ENCODE peak calls at places on chromosomes 2 and 18, in four cellular contexts. One of them, this sample, is unnamed.

GRCh38 chr18:58733866-58734265 is 62.6 kb downstream of the MALT1 start:
- DNase-seq in astrocyte of the spinal cord: no peak
- DNase-seq in tibial nerve: no peak
- DNase-seq in gastrocnemius medialis: no peak
- DNase-seq in this sample: no peak

GRCh38 chr2:235027558-235028214 is 75.9 kb downstream of the SH3BP4 start:
- DNase-seq in tibial nerve: no peak
- DNase-seq in gastrocnemius medialis: no peak
- DNase-seq in astrocyte of the spinal cord: peak
- DNase-seq in this sample: no peak

GRCh38 chr2:131039535-131039907 is 53.7 kb downstream of the FAM168B start:
- DNase-seq in gastrocnemius medialis: no peak
- DNase-seq in tibial nerve: no peak
- DNase-seq in astrocyte of the spinal cord: no peak
- DNase-seq in this sample: no peak

GRCh38 chr2:71389379-71390072 is 57.9 kb downstream of the ZNF638 start:
- DNase-seq in gastrocnemius medialis: no peak
- DNase-seq in tibial nerve: no peak
- DNase-seq in astrocyte of the spinal cord: no peak
- DNase-seq in this sample: no peak

GRCh38 chr2:233422050-233422639 is 67.9 kb downstream of the DGKD start:
- DNase-seq in astrocyte of the spinal cord: no peak
- DNase-seq in tibial nerve: no peak
- DNase-seq in gastrocnemius medialis: peak
- DNase-seq in this sample: no peak

GRCh38 chr2:168912466-168913170 is 11.5 kb downstream of the G6PC2 start:
- DNase-seq in gastrocnemius medialis: peak
- DNase-seq in astrocyte of the spinal cord: peak
- DNase-seq in tibial nerve: no peak
- DNase-seq in this sample: no peak

GRCh38 chr2:181305151-181306123 is 151.7 kb upstream of the ITGA4 start:
- DNase-seq in tibial nerve: no peak
- DNase-seq in astrocyte of the spinal cord: no peak
- DNase-seq in gastrocnemius medialis: no peak
- DNase-seq in this sample: no peak

GRCh38 chr2:99865818-99866676 is 276.3 kb downstream of the AFF3 start:
- DNase-seq in gastrocnemius medialis: no peak
- DNase-seq in astrocyte of the spinal cord: peak
- DNase-seq in tibial nerve: no peak
- DNase-seq in this sample: no peak

GRCh38 chr2:108128226-108128786 is 111.5 kb upstream of the SULT1C3 start:
- DNase-seq in gastrocnemius medialis: no peak
- DNase-seq in tibial nerve: no peak
- DNase-seq in astrocyte of the spinal cord: no peak
- DNase-seq in this sample: no peak

GRCh38 chr2:150358468-150358807 is 129.0 kb downstream of the RND3 start:
- DNase-seq in tibial nerve: no peak
- DNase-seq in gastrocnemius medialis: no peak
- DNase-seq in astrocyte of the spinal cord: no peak
- DNase-seq in this sample: no peak

GRCh38 chr2:182642328-182642727 is 73.7 kb upstream of the DNAJC10 start:
- DNase-seq in astrocyte of the spinal cord: peak
- DNase-seq in gastrocnemius medialis: no peak
- DNase-seq in tibial nerve: peak
- DNase-seq in this sample: no peak

GRCh38 chr18:76955529-76956170 is 133.3 kb downstream of the ZNF236 start:
- DNase-seq in astrocyte of the spinal cord: no peak
- DNase-seq in tibial nerve: no peak
- DNase-seq in gastrocnemius medialis: no peak
- DNase-seq in this sample: no peak

GRCh38 chr2:1613731-1614354 is 130.5 kb downstream of the PXDN start:
- DNase-seq in tibial nerve: no peak
- DNase-seq in astrocyte of the spinal cord: peak
- DNase-seq in gastrocnemius medialis: no peak
- DNase-seq in this sample: no peak

GRCh38 chr2:1990724-1991123 is 246.4 kb upstream of the PXDN start:
- DNase-seq in astrocyte of the spinal cord: peak
- DNase-seq in gastrocnemius medialis: no peak
- DNase-seq in tibial nerve: no peak
- DNase-seq in this sample: no peak

GRCh38 chr2:41207578-41207977 is 755.7 kb upstream of the SLC8A1 start:
- DNase-seq in gastrocnemius medialis: no peak
- DNase-seq in astrocyte of the spinal cord: no peak
- DNase-seq in tibial nerve: no peak
- DNase-seq in this sample: no peak

GRCh38 chr2:191322838-191323506 is 77.8 kb downstream of the MYO1B start:
- DNase-seq in tibial nerve: no peak
- DNase-seq in gastrocnemius medialis: no peak
- DNase-seq in astrocyte of the spinal cord: no peak
- DNase-seq in this sample: no peak

GRCh38 chr18:56795381-56795780 is 144.2 kb downstream of the WDR7 start:
- DNase-seq in tibial nerve: no peak
- DNase-seq in gastrocnemius medialis: no peak
- DNase-seq in astrocyte of the spinal cord: peak
- DNase-seq in this sample: no peak

GRCh38 chr2:126894585-126895182 is 4.0 kb upstream of the TEX51 start:
- DNase-seq in astrocyte of the spinal cord: no peak
- DNase-seq in gastrocnemius medialis: no peak
- DNase-seq in tibial nerve: no peak
- DNase-seq in this sample: no peak

GRCh38 chr2:127165539-127165935 is 54.6 kb downstream of the CYP27C1 start:
- DNase-seq in tibial nerve: no peak
- DNase-seq in gastrocnemius medialis: no peak
- DNase-seq in astrocyte of the spinal cord: no peak
- DNase-seq in this sample: no peak

GRCh38 chr2:15645300-15645699 is 53.6 kb downstream of the DDX1 start:
- DNase-seq in tibial nerve: no peak
- DNase-seq in astrocyte of the spinal cord: no peak
- DNase-seq in gastrocnemius medialis: no peak
- DNase-seq in this sample: no peak

GRCh38 chr18:24414349-24415003 is 12.0 kb upstream of the IMPACT start:
- DNase-seq in tibial nerve: no peak
- DNase-seq in gastrocnemius medialis: no peak
- DNase-seq in astrocyte of the spinal cord: no peak
- DNase-seq in this sample: no peak

DNA sequence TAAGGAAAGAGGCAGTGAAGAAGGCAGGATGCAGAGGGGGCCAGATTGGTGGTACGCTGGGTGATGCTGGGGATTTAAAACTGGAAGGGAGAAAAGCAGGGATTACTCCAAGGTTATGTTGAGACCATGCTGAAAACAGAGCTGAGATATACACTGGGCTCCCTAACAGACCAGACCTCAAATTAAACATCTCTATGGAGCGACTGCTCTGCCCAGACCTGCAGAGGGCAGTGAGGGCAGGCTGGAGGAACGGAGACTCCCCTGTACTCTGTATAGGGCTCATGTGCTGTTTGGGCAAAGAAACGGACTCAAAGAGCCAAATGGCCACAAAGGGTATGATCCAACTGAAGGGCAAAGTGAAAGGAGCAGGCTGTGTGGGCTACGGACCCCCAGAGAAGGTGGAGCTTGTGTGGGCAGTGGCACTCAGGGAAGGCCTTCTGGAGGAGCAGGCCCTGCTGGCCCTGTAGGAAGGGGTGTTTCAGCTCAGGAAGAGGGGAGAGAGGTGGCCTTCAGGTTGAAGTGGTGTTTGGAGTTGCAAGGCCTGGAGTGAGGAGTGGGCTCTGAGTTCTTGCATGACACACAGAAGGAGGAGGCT is 4.8 kb upstream of the CELF4 start:
- DNase-seq in astrocyte of the spinal cord: no peak
- DNase-seq in gastrocnemius medialis: no peak
- DNase-seq in tibial nerve: no peak
- DNase-seq in this sample: no peak
- TF ChIP-seq CTCF in astrocyte of the spinal cord: no peak
- TF ChIP-seq CTCF in gastrocnemius medialis: no peak
- TF ChIP-seq CTCF in tibial nerve: no peak
- TF ChIP-seq CTCF in this sample: no peak

DNA sequence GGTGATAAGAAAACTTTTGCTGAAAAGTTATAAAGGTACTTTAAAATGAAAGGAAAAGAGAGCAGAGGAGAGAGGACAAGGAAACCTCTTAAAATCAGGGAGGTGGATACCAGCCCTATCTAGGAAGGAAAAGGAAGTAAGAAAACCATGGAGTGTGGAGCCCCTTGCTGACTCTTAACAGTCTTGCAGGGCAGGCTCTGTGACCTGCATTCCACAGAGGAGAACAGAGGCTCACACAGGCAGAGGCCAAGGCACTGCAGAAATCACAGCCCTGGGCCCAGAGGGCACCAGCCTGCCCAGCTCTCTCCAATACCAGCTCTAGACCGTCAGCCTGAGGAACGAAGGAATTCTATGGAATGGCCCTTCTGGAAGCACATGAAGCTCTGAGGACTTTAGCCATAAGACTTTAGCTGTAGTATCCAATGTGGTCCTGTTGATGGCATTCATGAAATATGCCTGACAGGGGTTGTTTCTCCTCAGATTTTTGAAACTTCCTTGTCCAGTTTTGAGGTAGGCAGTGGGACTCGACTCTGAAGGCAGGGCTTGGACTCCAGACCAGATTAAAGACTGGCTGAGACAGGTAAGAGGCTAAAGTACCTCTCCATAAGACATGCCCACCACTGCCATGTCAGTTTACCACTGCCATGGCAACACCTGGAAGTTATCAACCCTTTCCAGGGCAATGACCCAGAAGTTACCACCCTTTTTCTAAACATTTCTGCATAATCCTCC is 216.3 kb downstream of the ANAPC1 start:
- DNase-seq in tibial nerve: peak
- DNase-seq in astrocyte of the spinal cord: peak
- DNase-seq in gastrocnemius medialis: no peak
- DNase-seq in this sample: no peak
- TF ChIP-seq CTCF in tibial nerve: peak
- TF ChIP-seq CTCF in astrocyte of the spinal cord: peak
- TF ChIP-seq CTCF in gastrocnemius medialis: peak
- TF ChIP-seq CTCF in this sample: no peak

DNA sequence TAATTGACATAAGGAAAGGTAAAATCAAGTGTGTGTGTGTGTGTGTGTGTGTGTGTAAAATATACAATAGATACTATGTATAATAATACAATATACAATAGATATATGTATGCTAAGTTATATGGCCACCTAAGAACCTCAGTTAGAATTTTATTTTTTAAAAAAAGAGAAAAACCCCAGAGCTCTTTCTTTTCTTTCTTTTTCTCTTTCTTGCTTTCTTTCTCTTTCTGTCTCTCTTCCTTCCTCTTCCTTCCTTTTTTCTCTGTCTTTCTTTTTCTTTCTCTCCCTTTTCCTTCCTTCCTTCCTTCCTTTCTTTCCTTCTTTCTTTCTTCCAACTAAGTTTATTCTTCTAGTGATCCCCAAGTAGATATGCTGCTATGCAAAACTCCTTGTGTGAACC is 64.6 kb upstream of the FN1 start:
- DNase-seq in tibial nerve: no peak
- DNase-seq in astrocyte of the spinal cord: no peak
- DNase-seq in gastrocnemius medialis: no peak
- DNase-seq in this sample: no peak
- TF ChIP-seq CTCF in tibial nerve: no peak
- TF ChIP-seq CTCF in astrocyte of the spinal cord: no peak
- TF ChIP-seq CTCF in gastrocnemius medialis: no peak
- TF ChIP-seq CTCF in this sample: no peak

GRCh38 chr2:158894572-158894971 is 73.9 kb upstream of the TANC1 start:
- DNase-seq in gastrocnemius medialis: no peak
- DNase-seq in tibial nerve: no peak
- DNase-seq in astrocyte of the spinal cord: no peak
- DNase-seq in this sample: no peak
- TF ChIP-seq CTCF in gastrocnemius medialis: no peak
- TF ChIP-seq CTCF in tibial nerve: no peak
- TF ChIP-seq CTCF in astrocyte of the spinal cord: peak
- TF ChIP-seq CTCF in this sample: no peak

GRCh38 chr2:227643990-227644551 is 22.5 kb upstream of the SCYGR5 start:
- DNase-seq in gastrocnemius medialis: no peak
- DNase-seq in astrocyte of the spinal cord: no peak
- DNase-seq in tibial nerve: no peak
- DNase-seq in this sample: no peak
- TF ChIP-seq CTCF in gastrocnemius medialis: no peak
- TF ChIP-seq CTCF in astrocyte of the spinal cord: no peak
- TF ChIP-seq CTCF in tibial nerve: no peak
- TF ChIP-seq CTCF in this sample: no peak

GRCh38 chr2:48756289-48756688 is 765 bp upstream of the LHCGR start:
- DNase-seq in astrocyte of the spinal cord: no peak
- DNase-seq in gastrocnemius medialis: no peak
- DNase-seq in tibial nerve: no peak
- DNase-seq in this sample: no peak

GRCh38 chr2:48760848-48761247 is 5.3 kb upstream of the LHCGR start:
- DNase-seq in astrocyte of the spinal cord: no peak
- DNase-seq in gastrocnemius medialis: no peak
- DNase-seq in tibial nerve: no peak
- DNase-seq in this sample: no peak

GRCh38 chr2:48754874-48755273 is 650 bp downstream of the LHCGR start:
- DNase-seq in gastrocnemius medialis: no peak
- DNase-seq in tibial nerve: no peak
- DNase-seq in astrocyte of the spinal cord: no peak
- DNase-seq in this sample: no peak

GRCh38 chr2:48755473-48755872 is at the start of gene LHCGR:
- DNase-seq in tibial nerve: no peak
- DNase-seq in astrocyte of the spinal cord: no peak
- DNase-seq in gastrocnemius medialis: no peak
- DNase-seq in this sample: no peak

DNA sequence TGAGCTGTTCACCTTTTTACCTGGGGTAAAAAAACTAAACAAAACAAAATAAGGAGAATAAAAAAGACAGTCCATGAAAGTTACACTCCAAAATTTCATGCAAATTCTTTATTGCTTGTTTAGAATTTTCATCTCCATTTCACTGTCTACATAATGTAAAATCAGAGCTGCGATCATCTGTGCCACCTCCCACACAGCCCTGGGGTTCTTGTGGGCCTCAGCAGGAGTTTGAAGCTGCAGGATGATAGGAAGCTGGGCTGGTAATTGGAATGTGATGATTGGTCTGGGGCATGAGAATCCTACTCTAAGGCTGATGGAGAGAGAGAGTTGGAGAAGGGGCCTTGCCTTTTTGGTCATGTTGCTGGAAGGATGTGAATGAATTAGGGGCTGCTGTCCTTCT is 4.2 kb upstream of the LHCGR start:
- DNase-seq in astrocyte of the spinal cord: no peak
- DNase-seq in gastrocnemius medialis: no peak
- DNase-seq in tibial nerve: no peak
- DNase-seq in this sample: no peak
- TF ChIP-seq CTCF in astrocyte of the spinal cord: no peak
- TF ChIP-seq CTCF in gastrocnemius medialis: no peak
- TF ChIP-seq CTCF in tibial nerve: no peak
- TF ChIP-seq CTCF in this sample: no peak

GRCh38 chr2:73983322-73984202 is 1.1 kb upstream of the TET3 start:
- DNase-seq in tibial nerve: no peak
- DNase-seq in gastrocnemius medialis: no peak
- DNase-seq in astrocyte of the spinal cord: no peak
- DNase-seq in this sample: no peak
- TF ChIP-seq CTCF in tibial nerve: no peak
- TF ChIP-seq CTCF in gastrocnemius medialis: no peak
- TF ChIP-seq CTCF in astrocyte of the spinal cord: no peak
- TF ChIP-seq CTCF in this sample: no peak

This sample was measured in omental fat pad.